ENCODE peak calls at places on chromosomes 12 and 14, in four cellular contexts. One of them, this sample, is unnamed.

GRCh38 chr12:117309276-117309885 is 52.0 kb downstream of the NOS1 start:
- DNase-seq in stromal cell of bone marrow: no peak
- DNase-seq in NCI-H748 treated with DMSO at 0.1 percent for 48 hours: no peak
- DNase-seq in natural killer cell treated with Interleukin-12 subunit alpha and Interleukin-12 subunit beta and Interleukin-15 and Interleukin-18, amount 100 ng/mL, for 72 hours: no peak
- DNase-seq in this sample: no peak

GRCh38 chr12:53739285-53740129 is 12.3 kb upstream of the CALCOCO1 start:
- DNase-seq in stromal cell of bone marrow: no peak
- DNase-seq in NCI-H748 treated with DMSO at 0.1 percent for 48 hours: no peak
- DNase-seq in natural killer cell treated with Interleukin-12 subunit alpha and Interleukin-12 subunit beta and Interleukin-15 and Interleukin-18, amount 100 ng/mL, for 72 hours: no peak
- DNase-seq in this sample: no peak

GRCh38 chr12:132327351-132328171 is 1.8 kb downstream of the GALNT9 start:
- DNase-seq in stromal cell of bone marrow: peak
- DNase-seq in NCI-H748 treated with DMSO at 0.1 percent for 48 hours: no peak
- DNase-seq in natural killer cell treated with Interleukin-12 subunit alpha and Interleukin-12 subunit beta and Interleukin-15 and Interleukin-18, amount 100 ng/mL, for 72 hours: no peak
- DNase-seq in this sample: peak

GRCh38 chr12:42744539-42745156 is 155.1 kb upstream of the PRICKLE1 start:
- DNase-seq in stromal cell of bone marrow: peak
- DNase-seq in NCI-H748 treated with DMSO at 0.1 percent for 48 hours: no peak
- DNase-seq in natural killer cell treated with Interleukin-12 subunit alpha and Interleukin-12 subunit beta and Interleukin-15 and Interleukin-18, amount 100 ng/mL, for 72 hours: no peak
- DNase-seq in this sample: peak

GRCh38 chr12:125114365-125115141 is 49.3 kb downstream of the AACS start:
- DNase-seq in stromal cell of bone marrow: no peak
- DNase-seq in NCI-H748 treated with DMSO at 0.1 percent for 48 hours: no peak
- DNase-seq in natural killer cell treated with Interleukin-12 subunit alpha and Interleukin-12 subunit beta and Interleukin-15 and Interleukin-18, amount 100 ng/mL, for 72 hours: no peak
- DNase-seq in this sample: no peak

GRCh38 chr12:18072723-18073122 is 17.3 kb downstream of the RERGL start:
- DNase-seq in stromal cell of bone marrow: no peak
- DNase-seq in NCI-H748 treated with DMSO at 0.1 percent for 48 hours: no peak
- DNase-seq in natural killer cell treated with Interleukin-12 subunit alpha and Interleukin-12 subunit beta and Interleukin-15 and Interleukin-18, amount 100 ng/mL, for 72 hours: no peak
- DNase-seq in this sample: no peak

GRCh38 chr12:95218852-95219171 is 1.2 kb downstream of the VEZT start:
- DNase-seq in stromal cell of bone marrow: no peak
- DNase-seq in NCI-H748 treated with DMSO at 0.1 percent for 48 hours: peak
- DNase-seq in natural killer cell treated with Interleukin-12 subunit alpha and Interleukin-12 subunit beta and Interleukin-15 and Interleukin-18, amount 100 ng/mL, for 72 hours: no peak
- DNase-seq in this sample: no peak

GRCh38 chr12:52209321-52209720 is 17.5 kb upstream of the KRT80 start:
- DNase-seq in stromal cell of bone marrow: no peak
- DNase-seq in NCI-H748 treated with DMSO at 0.1 percent for 48 hours: no peak
- DNase-seq in natural killer cell treated with Interleukin-12 subunit alpha and Interleukin-12 subunit beta and Interleukin-15 and Interleukin-18, amount 100 ng/mL, for 72 hours: no peak
- DNase-seq in this sample: no peak

GRCh38 chr12:1350055-1350933 is 244.1 kb downstream of the FBXL14 start:
- DNase-seq in stromal cell of bone marrow: peak
- DNase-seq in NCI-H748 treated with DMSO at 0.1 percent for 48 hours: no peak
- DNase-seq in natural killer cell treated with Interleukin-12 subunit alpha and Interleukin-12 subunit beta and Interleukin-15 and Interleukin-18, amount 100 ng/mL, for 72 hours: no peak
- DNase-seq in this sample: no peak

GRCh38 chr12:54374555-54375257 is 9.8 kb downstream of the ZNF385A start:
- DNase-seq in stromal cell of bone marrow: no peak
- DNase-seq in NCI-H748 treated with DMSO at 0.1 percent for 48 hours: peak
- DNase-seq in natural killer cell treated with Interleukin-12 subunit alpha and Interleukin-12 subunit beta and Interleukin-15 and Interleukin-18, amount 100 ng/mL, for 72 hours: no peak
- DNase-seq in this sample: no peak

GRCh38 chr12:8951744-8952143 is 2.3 kb upstream of the M6PR start:
- DNase-seq in stromal cell of bone marrow: no peak
- DNase-seq in NCI-H748 treated with DMSO at 0.1 percent for 48 hours: no peak
- DNase-seq in natural killer cell treated with Interleukin-12 subunit alpha and Interleukin-12 subunit beta and Interleukin-15 and Interleukin-18, amount 100 ng/mL, for 72 hours: no peak
- DNase-seq in this sample: no peak

GRCh38 chr14:20631821-20632389 is 9.6 kb downstream of the OR6S1 start:
- DNase-seq in stromal cell of bone marrow: peak
- DNase-seq in NCI-H748 treated with DMSO at 0.1 percent for 48 hours: peak
- DNase-seq in natural killer cell treated with Interleukin-12 subunit alpha and Interleukin-12 subunit beta and Interleukin-15 and Interleukin-18, amount 100 ng/mL, for 72 hours: no peak
- DNase-seq in this sample: no peak

GRCh38 chr14:85454183-85454813 is 75.6 kb upstream of the FLRT2 start:
- DNase-seq in stromal cell of bone marrow: no peak
- DNase-seq in NCI-H748 treated with DMSO at 0.1 percent for 48 hours: no peak
- DNase-seq in natural killer cell treated with Interleukin-12 subunit alpha and Interleukin-12 subunit beta and Interleukin-15 and Interleukin-18, amount 100 ng/mL, for 72 hours: no peak
- DNase-seq in this sample: no peak

This sample was measured in MV-4-11.